ENCODE peak calls at places on chromosomes 5 and 9, in six cellular contexts. N, O, D, L, I and V are unnamed samples.

GRCh38 chr9:124771867-124772621 is 933 bp upstream of the NR6A1 start:
- DNase-seq in N (peak; percentile 81), O (peak; percentile 91), D (peak; percentile 68), L (peak; percentile 95), I (peak; percentile 88), V (peak; percentile 85)

GRCh38 chr5:65462139-65462705 is 19.5 kb downstream of the ADAMTS6 start:
- DNase-seq in N (peak; percentile 58), O (no peak), D (peak; percentile 44), L (no peak), I (no peak), V (no peak)

GRCh38 chr5:120146787-120147186 is 317.3 kb upstream of the PRR16 start:
- DNase-seq in N (peak; percentile 16), O (no peak), D (peak; percentile 73), L (no peak), I (no peak), V (no peak)

GRCh38 chr9:111147021-111147420 is 108.8 kb upstream of the LPAR1 start:
- DNase-seq in N (no peak), O (no peak), D (no peak), L (no peak), I (no peak), V (no peak)

GRCh38 chr5:40547557-40547956 is 132.2 kb upstream of the PTGER4 start:
- DNase-seq in N (no peak), O (no peak), D (no peak), L (no peak), I (no peak), V (no peak)

GRCh38 chr9:128254855-128255759 is 20.7 kb downstream of the GOLGA2 start:
- DNase-seq in N (peak; percentile 73), O (peak; percentile 81), D (peak; percentile 32), L (peak; percentile 96), I (peak; percentile 84), V (peak; percentile 67)

GRCh38 chr5:174503461-174504265 is 220.7 kb upstream of the MSX2 start:
- DNase-seq in N (no peak), O (no peak), D (peak; percentile 84), L (no peak), I (no peak), V (no peak)

GRCh38 chr9:15696979-15697378 is 144.1 kb downstream of the CCDC171 start:
- DNase-seq in N (peak; percentile 65), O (peak; percentile 16), D (peak; percentile 36), L (no peak), I (no peak), V (no peak)

GRCh38 chr9:127087411-127087810 is 35.0 kb downstream of the ANGPTL2 start:
- DNase-seq in N (no peak), O (no peak), D (no peak), L (no peak), I (no peak), V (no peak)

GRCh38 chr9:127086771-127087170 is 35.7 kb downstream of the ANGPTL2 start:
- DNase-seq in N (no peak), O (no peak), D (no peak), L (no peak), I (no peak), V (no peak)

GRCh38 chr9:127088724-127089615 is 33.5 kb downstream of the ANGPTL2 start:
- DNase-seq in N (no peak), O (no peak), D (no peak), L (no peak), I (no peak), V (no peak)

GRCh38 chr9:127089639-127090081 is 32.8 kb downstream of the ANGPTL2 start:
- DNase-seq in N (no peak), O (no peak), D (no peak), L (no peak), I (no peak), V (no peak)

GRCh38 chr9:127087836-127088235 is 34.6 kb downstream of the ANGPTL2 start:
- DNase-seq in N (no peak), O (no peak), D (no peak), L (no peak), I (no peak), V (no peak)
- H3K23ac ChIP-seq in N (no peak overlapping the region), O (no peak overlapping the region), D (no peak overlapping the region), L (no peak overlapping the region), I (no peak overlapping the region), V (no peak overlapping the region)

GRCh38 chr5:154603011-154603410 is 125.0 kb upstream of the HAND1 start:
- DNase-seq in N (no peak), O (no peak), D (no peak), L (no peak), I (no peak), V (no peak)
- H2BK5ac ChIP-seq in N (no peak overlapping the region), O (no peak overlapping the region), D (no peak overlapping the region), L (no peak overlapping the region), I (no peak overlapping the region), V (no peak overlapping the region)

GRCh38 chr5:146340260-146341081 is 1.8 kb downstream of the POU4F3 start:
- DNase-seq in N (peak; percentile 68), O (peak; percentile 79), D (peak; percentile 60), L (peak; percentile 86), I (peak; percentile 78), V (peak; percentile 81)

GRCh38 chr5:146337928-146338327 is 711 bp upstream of the POU4F3 start:
- DNase-seq in N (no peak), O (no peak), D (no peak), L (no peak), I (no peak), V (no peak)

GRCh38 chr5:146338774-146339714 is at the start of gene POU4F3:
- DNase-seq in N (no peak), O (peak; percentile 67), D (no peak), L (peak; percentile 81), I (peak; percentile 77), V (no peak)

GRCh38 chr5:146341854-146342253 is 3.2 kb downstream of the POU4F3 start:
- DNase-seq in N (no peak), O (no peak), D (no peak), L (no peak), I (no peak), V (no peak)

GRCh38 chr5:146339715-146340259 is 1.1 kb downstream of the POU4F3 start:
- DNase-seq in N (no peak), O (peak; percentile 22), D (no peak), L (no peak), I (peak; percentile 39), V (no peak)
- H3K23ac ChIP-seq in N (peak overlapping the region; percentile 65), O (peak overlapping the region; percentile 81), D (no peak overlapping the region), L (no peak overlapping the region), I (no peak overlapping the region), V (peak overlapping the region; percentile 90)

GRCh38 chr9:37464426-37465248 is 613 bp downstream of the ZBTB5 start:
- DNase-seq in N (peak; percentile 90), O (no peak), D (peak; percentile 63), L (peak; percentile 93), I (no peak), V (no peak)
- H2BK5ac ChIP-seq in N (peak overlapping the region; percentile 94), O (peak overlapping the region; percentile 94), D (peak overlapping the region; percentile 74), L (peak overlapping the region; percentile 95), I (no peak overlapping the region), V (peak overlapping the region; percentile 97)